ENCODE peak calls at places on chromosomes 5 and 9, in six cellular contexts. One of them, this sample, is unnamed.

GRCh38 chr9:92501671-92502393 is 19.5 kb upstream of the ASPN start:
- DNase-seq in mesenchymal stem cell: peak; percentile 27
- DNase-seq in H1: no peak
- DNase-seq in neuronal stem cell: no peak
- DNase-seq in H9: no peak
- DNase-seq in mesendoderm: peak; percentile 58
- DNase-seq in this sample: peak; percentile 51

GRCh38 chr5:26955161-26955560 is 83.2 kb downstream of the CDH9 start:
- DNase-seq in mesenchymal stem cell: no peak
- DNase-seq in H1: no peak
- DNase-seq in neuronal stem cell: no peak
- DNase-seq in H9: no peak
- DNase-seq in mesendoderm: peak; percentile 1
- DNase-seq in this sample: no peak

GRCh38 chr5:149228610-149229297 is 42.9 kb upstream of the AFAP1L1 start:
- DNase-seq in mesenchymal stem cell: peak; percentile 91
- DNase-seq in H1: no peak
- DNase-seq in neuronal stem cell: no peak
- DNase-seq in H9: peak; percentile 46
- DNase-seq in mesendoderm: peak; percentile 80
- DNase-seq in this sample: peak; percentile 92

GRCh38 chr5:171855798-171856772 is 70.5 kb downstream of the SMIM23 start:
- DNase-seq in mesenchymal stem cell: peak; percentile 9
- DNase-seq in H1: no peak
- DNase-seq in neuronal stem cell: no peak
- DNase-seq in H9: no peak
- DNase-seq in mesendoderm: no peak
- DNase-seq in this sample: peak; percentile 32

GRCh38 chr9:82532504-82532903 is 530.4 kb downstream of the RASEF start:
- DNase-seq in mesenchymal stem cell: peak; percentile 44
- DNase-seq in H1: no peak
- DNase-seq in neuronal stem cell: no peak
- DNase-seq in H9: no peak
- DNase-seq in mesendoderm: no peak
- DNase-seq in this sample: peak; percentile 19

GRCh38 chr9:137832830-137833590 is 44.6 kb upstream of the CACNA1B start:
- DNase-seq in mesenchymal stem cell: no peak
- DNase-seq in H1: no peak
- DNase-seq in neuronal stem cell: no peak
- DNase-seq in H9: no peak
- DNase-seq in mesendoderm: no peak
- DNase-seq in this sample: no peak

GRCh38 chr5:76082790-76083554 is at the start of gene SV2C:
- DNase-seq in mesenchymal stem cell: peak; percentile 18
- DNase-seq in H1: peak; percentile 71
- DNase-seq in neuronal stem cell: peak; percentile 47
- DNase-seq in H9: peak; percentile 49
- DNase-seq in mesendoderm: peak; percentile 54
- DNase-seq in this sample: no peak

GRCh38 chr5:125140855-125141254 is 394.4 kb upstream of the ZNF608 start:
- DNase-seq in mesenchymal stem cell: peak; percentile 96
- DNase-seq in H1: no peak
- DNase-seq in neuronal stem cell: no peak
- DNase-seq in H9: no peak
- DNase-seq in mesendoderm: no peak
- DNase-seq in this sample: peak; percentile 93

GRCh38 chr9:79955300-79955699 is 383.5 kb downstream of the TLE4 start:
- DNase-seq in mesenchymal stem cell: no peak
- DNase-seq in H1: no peak
- DNase-seq in neuronal stem cell: no peak
- DNase-seq in H9: no peak
- DNase-seq in mesendoderm: no peak
- DNase-seq in this sample: no peak

GRCh38 chr5:63233906-63234305 is 655.3 kb downstream of the LRRC70 start:
- DNase-seq in mesenchymal stem cell: no peak
- DNase-seq in H1: no peak
- DNase-seq in neuronal stem cell: no peak
- DNase-seq in H9: no peak
- DNase-seq in mesendoderm: no peak
- DNase-seq in this sample: no peak

GRCh38 chr9:19994296-19994695 is 205.5 kb upstream of the SLC24A2 start:
- DNase-seq in mesenchymal stem cell: no peak
- DNase-seq in H1: no peak
- DNase-seq in neuronal stem cell: no peak
- DNase-seq in H9: no peak
- DNase-seq in mesendoderm: no peak
- DNase-seq in this sample: no peak

GRCh38 chr5:71743135-71743534 is 24.1 kb downstream of the CARTPT start:
- DNase-seq in mesenchymal stem cell: peak; percentile 5
- DNase-seq in H1: no peak
- DNase-seq in neuronal stem cell: no peak
- DNase-seq in H9: no peak
- DNase-seq in mesendoderm: no peak
- DNase-seq in this sample: no peak

GRCh38 chr9:37197158-37198033 is 77.0 kb downstream of the ZCCHC7 start:
- DNase-seq in mesenchymal stem cell: peak; percentile 57
- DNase-seq in H1: no peak
- DNase-seq in neuronal stem cell: no peak
- DNase-seq in H9: no peak
- DNase-seq in mesendoderm: peak; percentile 89
- DNase-seq in this sample: peak; percentile 77

DNA sequence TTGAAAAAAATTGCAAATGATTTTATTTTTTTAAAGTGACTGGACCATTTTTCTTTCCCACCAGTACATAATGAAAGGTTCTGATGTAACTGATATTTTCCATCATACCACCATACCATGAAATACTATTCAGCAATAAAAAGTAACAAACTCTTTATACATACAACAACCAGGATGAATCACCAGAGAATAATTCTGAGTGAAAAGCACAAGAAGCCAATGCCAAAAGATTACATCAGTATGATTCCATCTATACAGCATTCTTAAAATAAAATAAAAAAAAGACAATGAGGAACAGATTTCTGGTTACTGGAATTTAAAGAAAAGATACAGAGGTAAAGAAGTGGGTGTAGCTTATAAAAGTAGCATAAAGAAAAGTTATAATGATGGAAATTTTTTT is 423.7 kb upstream of the ST8SIA4 start:
- DNase-seq in mesenchymal stem cell: no peak
- DNase-seq in H1: no peak
- DNase-seq in neuronal stem cell: no peak
- DNase-seq in H9: no peak
- DNase-seq in mesendoderm: no peak
- DNase-seq in this sample: no peak
- H2BK15ac ChIP-seq in mesenchymal stem cell: no peak overlapping the region
- H2BK15ac ChIP-seq in H1: no peak overlapping the region
- H2BK15ac ChIP-seq in neuronal stem cell: no peak overlapping the region
- H2BK15ac ChIP-seq in H9: no peak overlapping the region
- H2BK15ac ChIP-seq in mesendoderm: no peak overlapping the region
- H2BK15ac ChIP-seq in this sample: no peak overlapping the region

DNA sequence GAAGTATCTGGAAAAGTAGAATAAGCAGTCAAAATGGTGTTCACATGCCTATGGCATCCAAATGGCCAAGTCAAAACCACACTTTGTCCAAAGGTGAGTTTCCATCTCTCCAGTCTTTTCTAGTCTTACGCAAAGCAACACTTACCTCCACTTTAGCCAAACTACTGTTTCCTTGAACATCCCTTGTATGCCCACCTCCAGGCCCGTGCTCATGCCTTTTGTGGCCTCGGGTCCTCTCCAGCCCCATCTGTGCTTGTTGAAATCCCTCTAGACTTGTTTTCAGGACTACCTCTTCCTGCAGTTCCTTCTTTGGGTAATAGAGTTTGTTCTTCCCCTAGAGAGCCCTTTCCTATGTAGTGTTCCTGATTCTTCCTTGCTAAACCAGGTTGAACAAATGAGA is 61.0 kb downstream of the ANGPTL2 start:
- DNase-seq in mesenchymal stem cell: no peak
- DNase-seq in H1: no peak
- DNase-seq in neuronal stem cell: no peak
- DNase-seq in H9: no peak
- DNase-seq in mesendoderm: no peak
- DNase-seq in this sample: no peak
- H2BK15ac ChIP-seq in mesenchymal stem cell: no peak overlapping the region
- H2BK15ac ChIP-seq in H1: no peak overlapping the region
- H2BK15ac ChIP-seq in neuronal stem cell: no peak overlapping the region
- H2BK15ac ChIP-seq in H9: no peak overlapping the region
- H2BK15ac ChIP-seq in mesendoderm: no peak overlapping the region
- H2BK15ac ChIP-seq in this sample: no peak overlapping the region

GRCh38 chr5:2383678-2384025 is 367.8 kb downstream of the IRX2 start:
- DNase-seq in mesenchymal stem cell: no peak
- DNase-seq in H1: no peak
- DNase-seq in neuronal stem cell: no peak
- DNase-seq in H9: no peak
- DNase-seq in mesendoderm: no peak
- DNase-seq in this sample: no peak

GRCh38 chr5:2391021-2391420 is 360.5 kb downstream of the IRX2 start:
- DNase-seq in mesenchymal stem cell: no peak
- DNase-seq in H1: no peak
- DNase-seq in neuronal stem cell: no peak
- DNase-seq in H9: no peak
- DNase-seq in mesendoderm: no peak
- DNase-seq in this sample: no peak

GRCh38 chr5:2391566-2391965 is 359.9 kb downstream of the IRX2 start:
- DNase-seq in mesenchymal stem cell: no peak
- DNase-seq in H1: no peak
- DNase-seq in neuronal stem cell: no peak
- DNase-seq in H9: no peak
- DNase-seq in mesendoderm: no peak
- DNase-seq in this sample: no peak

GRCh38 chr5:2388005-2388361 is 363.5 kb downstream of the IRX2 start:
- DNase-seq in mesenchymal stem cell: no peak
- DNase-seq in H1: no peak
- DNase-seq in neuronal stem cell: no peak
- DNase-seq in H9: no peak
- DNase-seq in mesendoderm: no peak
- DNase-seq in this sample: no peak

DNA sequence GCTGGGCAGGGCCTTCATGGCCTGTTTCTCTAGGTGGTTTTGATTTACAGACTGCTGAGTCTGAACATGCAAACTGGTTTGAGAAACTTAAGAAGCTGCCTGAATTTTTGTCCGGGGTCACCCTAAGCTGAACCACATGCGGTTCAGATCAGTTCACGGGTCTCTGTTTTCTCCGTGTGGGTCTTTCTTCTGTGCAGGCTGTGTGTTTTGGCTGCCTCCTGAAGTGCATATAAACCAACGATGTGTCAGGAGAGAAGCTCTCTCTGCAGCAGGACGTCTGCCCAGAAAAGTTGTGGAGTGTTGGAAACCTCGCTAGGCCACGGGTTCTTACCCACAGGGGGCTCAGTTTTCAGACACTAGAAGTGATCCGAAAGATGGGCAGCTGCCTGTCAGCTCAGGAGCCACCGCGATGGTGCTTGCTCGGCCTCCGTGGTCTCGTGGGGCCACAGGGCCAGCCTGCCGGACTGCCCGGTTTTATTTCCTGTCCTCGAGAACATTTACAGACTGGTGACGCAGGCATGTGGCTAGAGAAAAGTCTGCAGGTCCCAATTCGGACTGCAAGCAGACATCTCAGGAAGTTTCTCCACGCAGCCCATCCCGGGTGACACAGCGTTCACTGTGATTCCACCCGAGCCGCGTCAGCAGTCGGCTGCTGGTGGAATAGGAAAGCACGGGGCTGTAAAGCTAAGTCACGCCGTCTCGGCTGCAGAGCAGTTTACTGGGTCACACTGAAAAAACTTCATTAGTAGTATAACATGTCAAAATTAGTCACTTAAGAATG is 364.1 kb downstream of the IRX2 start:
- DNase-seq in mesenchymal stem cell: no peak
- DNase-seq in H1: no peak
- DNase-seq in neuronal stem cell: no peak
- DNase-seq in H9: no peak
- DNase-seq in mesendoderm: no peak
- DNase-seq in this sample: no peak
- H2BK15ac ChIP-seq in mesenchymal stem cell: no peak overlapping the region
- H2BK15ac ChIP-seq in H1: no peak overlapping the region
- H2BK15ac ChIP-seq in neuronal stem cell: peak overlapping the region; percentile 47
- H2BK15ac ChIP-seq in H9: no peak overlapping the region
- H2BK15ac ChIP-seq in mesendoderm: no peak overlapping the region
- H2BK15ac ChIP-seq in this sample: no peak overlapping the region

GRCh38 chr9:16671591-16672137 is 198.8 kb downstream of the BNC2 start:
- DNase-seq in mesenchymal stem cell: peak; percentile 53
- DNase-seq in H1: no peak
- DNase-seq in neuronal stem cell: no peak
- DNase-seq in H9: no peak
- DNase-seq in mesendoderm: no peak
- DNase-seq in this sample: peak; percentile 83
- H2BK15ac ChIP-seq in mesenchymal stem cell: no peak overlapping the region
- H2BK15ac ChIP-seq in H1: no peak overlapping the region
- H2BK15ac ChIP-seq in neuronal stem cell: no peak overlapping the region
- H2BK15ac ChIP-seq in H9: no peak overlapping the region
- H2BK15ac ChIP-seq in mesendoderm: no peak overlapping the region
- H2BK15ac ChIP-seq in this sample: peak overlapping the region; percentile 7

GRCh38 chr5:90020575-90021535 is 388.7 kb downstream of the CETN3 start:
- DNase-seq in mesenchymal stem cell: peak; percentile 88
- DNase-seq in H1: no peak
- DNase-seq in neuronal stem cell: no peak
- DNase-seq in H9: no peak
- DNase-seq in mesendoderm: peak; percentile 27
- DNase-seq in this sample: peak; percentile 58
- H2BK15ac ChIP-seq in mesenchymal stem cell: no peak overlapping the region
- H2BK15ac ChIP-seq in H1: no peak overlapping the region
- H2BK15ac ChIP-seq in neuronal stem cell: no peak overlapping the region
- H2BK15ac ChIP-seq in H9: no peak overlapping the region
- H2BK15ac ChIP-seq in mesendoderm: no peak overlapping the region
- H2BK15ac ChIP-seq in this sample: no peak overlapping the region

This sample was measured in IMR-90.